ENCODE peak calls at places on chromosomes 1 and 21, in seven cellular contexts. T is adrenal gland; H is DND-41; E is A549; P is hepatocyte; U is BJ; B is CD8-positive, alpha-beta T cell. F is an unnamed sample.

GRCh38 chr1:85612704-85613361 is 32.3 kb downstream of the CCN1 start:
- DNase-seq in T (peak), H (no peak), E (peak), P (peak), U (peak), B (no peak), F (no peak)

GRCh38 chr1:234917495-234918188 is 211.0 kb downstream of the TOMM20 start:
- DNase-seq in T (peak), H (no peak), E (no peak), P (no peak), U (no peak), B (no peak), F (no peak)

GRCh38 chr21:45580576-45581321 is 38.5 kb upstream of the SLC19A1 start:
- DNase-seq in T (no peak), H (no peak), E (no peak), P (no peak), U (no peak), B (no peak), F (peak)

GRCh38 chr1:206467915-206468314 is 2.4 kb upstream of the IKBKE start:
- DNase-seq in T (peak), H (no peak), E (no peak), P (no peak), U (no peak), B (no peak), F (no peak)

GRCh38 chr1:2197732-2198165 is 3.2 kb upstream of the FAAP20 start:
- DNase-seq in T (no peak), H (no peak), E (no peak), P (no peak), U (no peak), B (no peak), F (no peak)

GRCh38 chr1:12166834-12167492 is at the start of gene TNFRSF1B:
- DNase-seq in T (peak), H (peak), E (no peak), P (peak), U (no peak), B (peak), F (no peak)

GRCh38 chr1:216310776-216311175 is 112.5 kb downstream of the USH2A start:
- DNase-seq in T (peak), H (no peak), E (peak), P (peak), U (no peak), B (no peak), F (no peak)

GRCh38 chr21:41428311-41428710 is 2.3 kb downstream of the MX1 start:
- DNase-seq in T (no peak), H (no peak), E (no peak), P (no peak), U (no peak), B (no peak), F (no peak)

GRCh38 chr1:41663671-41664400 is 179.4 kb upstream of the EDN2 start:
- DNase-seq in T (no peak), H (peak), E (no peak), P (no peak), U (no peak), B (no peak), F (no peak)

GRCh38 chr1:202223110-202223834 is 29.7 kb downstream of the LGR6 start:
- DNase-seq in T (no peak), H (no peak), E (no peak), P (no peak), U (no peak), B (no peak), F (no peak)

GRCh38 chr1:153346067-153346723 is 2.4 kb downstream of the PGLYRP4 start:
- DNase-seq in T (no peak), H (no peak), E (no peak), P (no peak), U (no peak), B (no peak), F (no peak)

GRCh38 chr1:92990828-92991227 is 29.6 kb upstream of the DIPK1A start:
- DNase-seq in T (no peak), H (peak), E (no peak), P (no peak), U (no peak), B (peak), F (no peak)

GRCh38 chr1:155329980-155330598 is 9.4 kb downstream of the RUSC1 start:
- DNase-seq in T (peak), H (no peak), E (no peak), P (no peak), U (no peak), B (no peak), F (no peak)

GRCh38 chr1:244789731-244790130 is 45.7 kb upstream of the COX20 start:
- DNase-seq in T (no peak), H (no peak), E (no peak), P (no peak), U (no peak), B (no peak), F (no peak)

GRCh38 chr21:35314896-35315582 is 265.9 kb upstream of the RUNX1 start:
- DNase-seq in T (no peak), H (no peak), E (no peak), P (no peak), U (no peak), B (no peak), F (no peak)

GRCh38 chr1:229075217-229075616 is 195.7 kb upstream of the RAB4A start:
- DNase-seq in T (peak), H (no peak), E (no peak), P (no peak), U (no peak), B (no peak), F (no peak)

GRCh38 chr21:42279888-42280287 is 35.3 kb downstream of the TFF3 start:
- DNase-seq in T (no peak), H (no peak), E (no peak), P (no peak), U (no peak), B (no peak), F (no peak)

GRCh38 chr1:4700801-4701200 is 46.4 kb downstream of the AJAP1 start:
- DNase-seq in T (peak), H (peak), E (no peak), P (no peak), U (no peak), B (no peak), F (no peak)

GRCh38 chr1:160503087-160503486 is 20.0 kb downstream of the SLAMF6 start:
- DNase-seq in T (no peak), H (no peak), E (no peak), P (no peak), U (no peak), B (no peak), F (no peak)

GRCh38 chr1:24236170-24237045 is 49.3 kb upstream of the IFNLR1 start:
- DNase-seq in T (no peak), H (no peak), E (peak), P (peak), U (peak), B (no peak), F (peak)

GRCh38 chr1:154220970-154221814 is 437 bp downstream of the UBAP2L start:
- DNase-seq in T (peak), H (peak), E (peak), P (peak), U (no peak), B (peak), F (no peak)

GRCh38 chr1:229003233-229004031 is 267.5 kb upstream of the RAB4A start:
- DNase-seq in T (no peak), H (no peak), E (no peak), P (peak), U (no peak), B (no peak), F (no peak)

GRCh38 chr1:14149431-14149830 is 449.1 kb upstream of the KAZN start:
- DNase-seq in T (no peak), H (no peak), E (peak), P (no peak), U (no peak), B (no peak), F (no peak)

GRCh38 chr1:187074445-187075045 is 245.8 kb downstream of the PLA2G4A start:
- DNase-seq in T (no peak), H (no peak), E (no peak), P (no peak), U (no peak), B (no peak), F (no peak)

GRCh38 chr1:2587071-2587859 is 688 bp downstream of the PRXL2B start:
- DNase-seq in T (no peak), H (no peak), E (peak), P (no peak), U (no peak), B (no peak), F (no peak)

GRCh38 chr1:15825800-15826199 is 18.4 kb upstream of the UQCRHL start:
- DNase-seq in T (peak), H (no peak), E (no peak), P (no peak), U (no peak), B (no peak), F (no peak)

GRCh38 chr1:237012789-237013383 is 8.6 kb upstream of the MT1HL1 start:
- DNase-seq in T (no peak), H (no peak), E (peak), P (peak), U (no peak), B (no peak), F (no peak)

GRCh38 chr1:160046494-160047115 is 14.8 kb upstream of the PIGM start:
- DNase-seq in T (peak), H (peak), E (peak), P (peak), U (no peak), B (peak), F (no peak)

GRCh38 chr1:25477448-25478034 is 46.8 kb downstream of the MACO1 start:
- DNase-seq in T (no peak), H (no peak), E (no peak), P (no peak), U (no peak), B (no peak), F (no peak)

GRCh38 chr1:227945891-227946623 is 1.7 kb downstream of the WNT9A start:
- DNase-seq in T (peak), H (no peak), E (peak), P (peak), U (no peak), B (no peak), F (no peak)

GRCh38 chr1:228794173-228794572 is 58.9 kb downstream of the RHOU start:
- DNase-seq in T (no peak), H (peak), E (no peak), P (no peak), U (no peak), B (no peak), F (no peak)

GRCh38 chr1:35062518-35063196 is 16.5 kb upstream of the ZMYM1 start:
- DNase-seq in T (no peak), H (no peak), E (peak), P (no peak), U (no peak), B (no peak), F (no peak)

GRCh38 chr1:23436520-23437354 is 12.2 kb upstream of the TCEA3 start:
- DNase-seq in T (peak), H (no peak), E (no peak), P (no peak), U (no peak), B (peak), F (no peak)

GRCh38 chr21:44478801-44479167 is 23.5 kb downstream of the LRRC3 start:
- DNase-seq in T (no peak), H (no peak), E (no peak), P (no peak), U (no peak), B (no peak), F (no peak)

GRCh38 chr1:230174041-230174440 is 107.0 kb downstream of the GALNT2 start:
- DNase-seq in T (peak), H (no peak), E (no peak), P (no peak), U (no peak), B (no peak), F (no peak)

DNA sequence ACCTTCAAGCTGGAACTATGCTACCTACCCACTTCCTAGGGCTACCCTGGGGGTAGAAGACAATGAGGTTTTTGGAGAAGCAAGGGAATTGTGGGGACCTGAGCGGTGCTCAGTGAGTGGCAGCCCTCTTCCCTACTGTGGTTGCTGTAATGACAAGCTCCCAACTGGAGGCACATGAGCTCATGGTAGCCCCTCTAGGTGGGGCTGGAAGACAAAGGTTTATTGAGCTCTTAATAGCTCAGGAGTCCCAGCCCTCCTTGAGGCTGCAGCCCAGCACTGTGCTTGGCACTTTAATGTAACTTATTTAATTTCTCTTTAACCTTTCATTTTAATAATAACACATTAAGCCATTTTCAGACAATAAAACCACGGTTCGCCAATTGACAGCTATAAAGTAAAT is 528.9 kb downstream of the OMA1 start:
- DNase-seq in T (no peak), H (no peak), E (no peak), P (no peak), U (no peak), B (no peak), F (no peak)
- TF ChIP-seq CTCF in T (no peak), H (no peak), E (no peak), P (no peak), U (no peak), B (no peak), F (no peak)

GRCh38 chr1:158496379-158496778 is 24.4 kb downstream of the OR10R2 start:
- DNase-seq in T (no peak), H (peak), E (peak), P (peak), U (no peak), B (no peak), F (no peak)
- TF ChIP-seq CTCF in T (no peak), H (peak), E (peak), P (peak), U (no peak), B (no peak), F (no peak)

GRCh38 chr1:5828322-5828935 is 163.8 kb downstream of the NPHP4 start:
- DNase-seq in T (no peak), H (no peak), E (no peak), P (no peak), U (no peak), B (no peak), F (no peak)

GRCh38 chr1:5831600-5832335 is 160.5 kb downstream of the NPHP4 start:
- DNase-seq in T (peak), H (no peak), E (no peak), P (no peak), U (no peak), B (no peak), F (no peak)

GRCh38 chr1:5829414-5829813 is 162.8 kb downstream of the NPHP4 start:
- DNase-seq in T (no peak), H (no peak), E (no peak), P (no peak), U (no peak), B (no peak), F (no peak)

GRCh38 chr1:5832916-5833895 is 159.0 kb downstream of the NPHP4 start:
- DNase-seq in T (no peak), H (no peak), E (no peak), P (no peak), U (no peak), B (no peak), F (no peak)

GRCh38 chr1:5830771-5831599 is 161.2 kb downstream of the NPHP4 start:
- DNase-seq in T (no peak), H (no peak), E (peak), P (no peak), U (no peak), B (no peak), F (no peak)
- TF ChIP-seq CTCF in T (no peak), H (peak), E (no peak), P (no peak), U (no peak), B (no peak), F (no peak)

GRCh38 chr1:87478231-87478630 is 149.6 kb downstream of the LMO4 start:
- DNase-seq in T (no peak), H (no peak), E (peak), P (no peak), U (no peak), B (no peak), F (no peak)
- TF ChIP-seq CTCF in T (no peak), H (no peak), E (no peak), P (no peak), U (no peak), B (no peak), F (no peak)

GRCh38 chr1:61246001-61246400 is 163.6 kb downstream of the NFIA start:
- DNase-seq in T (no peak), H (no peak), E (no peak), P (no peak), U (no peak), B (no peak), F (no peak)

GRCh38 chr1:61247881-61248752 is 165.8 kb downstream of the NFIA start:
- DNase-seq in T (no peak), H (no peak), E (no peak), P (no peak), U (no peak), B (no peak), F (no peak)

GRCh38 chr1:61244114-61244513 is 161.8 kb downstream of the NFIA start:
- DNase-seq in T (no peak), H (no peak), E (no peak), P (peak), U (no peak), B (no peak), F (no peak)

GRCh38 chr1:61241864-61242472 is 159.6 kb downstream of the NFIA start:
- DNase-seq in T (no peak), H (no peak), E (no peak), P (no peak), U (no peak), B (no peak), F (no peak)

GRCh38 chr1:61247051-61247854 is 164.9 kb downstream of the NFIA start:
- DNase-seq in T (no peak), H (no peak), E (no peak), P (no peak), U (no peak), B (no peak), F (no peak)
- TF ChIP-seq CTCF in T (no peak), H (no peak), E (no peak), P (no peak), U (no peak), B (no peak), F (no peak)

F was measured in omental fat pad.